ENCODE peak calls at places on chromosomes 16 and 17, in nine cellular contexts. O, S, H, Q, R, W, K, L and T are unnamed samples.

GRCh38 chr17:81345211-81346089 is 49.8 kb upstream of the BAHCC1 start:
- DNase-seq in L (peak), H (peak), R (peak), K (peak), S (peak), O (peak), W (no peak), Q (peak), T (peak)

GRCh38 chr17:13337864-13338371 is 263.8 kb downstream of the HS3ST3A1 start:
- DNase-seq in K (peak), R (peak), Q (no peak), O (peak), L (no peak), W (peak), H (peak), S (peak), T (peak)

GRCh38 chr17:64262422-64263260 is at the start of gene TEX2:
- DNase-seq in L (peak), O (no peak), H (peak), R (peak), K (peak), Q (peak), S (peak), W (no peak), T (peak)

GRCh38 chr17:64354824-64355535 is 35.7 kb downstream of the PECAM1 start:
- DNase-seq in O (peak), S (no peak), Q (no peak), K (no peak), W (no peak), H (peak), R (no peak), L (no peak), T (peak)

GRCh38 chr17:57534863-57535651 is 210.0 kb downstream of the CCDC182 start:
- DNase-seq in L (no peak), S (peak), O (no peak), H (no peak), W (no peak), Q (no peak), R (no peak), K (no peak), T (peak)

GRCh38 chr16:24935336-24935735 is 79.8 kb downstream of the ARHGAP17 start:
- DNase-seq in H (no peak), O (no peak), L (no peak), Q (no peak), S (no peak), W (no peak), K (no peak), R (no peak), T (no peak)

GRCh38 chr16:89106533-89107208 is 13.0 kb downstream of the ACSF3 start:
- DNase-seq in K (no peak), Q (no peak), S (no peak), H (no peak), L (no peak), O (no peak), R (no peak), W (no peak), T (no peak)

GRCh38 chr17:74736423-74737298 is at the start of gene RAB37:
- DNase-seq in O (no peak), K (peak), W (no peak), H (no peak), R (peak), L (peak), S (peak), Q (peak), T (peak)

GRCh38 chr17:76003915-76004314 is 3.3 kb downstream of the CDK3 start:
- DNase-seq in K (no peak), H (no peak), Q (no peak), W (no peak), O (no peak), S (no peak), L (no peak), R (no peak), T (no peak)

GRCh38 chr17:21453144-21453982 is 77.2 kb downstream of the KCNJ12 start:
- DNase-seq in S (peak), O (no peak), Q (no peak), L (no peak), W (no peak), R (no peak), K (no peak), H (no peak), T (no peak)

GRCh38 chr17:72345083-72345482 is 224.3 kb downstream of the SOX9 start:
- DNase-seq in H (no peak), S (no peak), R (no peak), Q (no peak), K (no peak), W (no peak), L (no peak), O (no peak), T (no peak)

GRCh38 chr17:37283414-37283961 is 92.3 kb upstream of the C17orf78 start:
- DNase-seq in Q (no peak), W (no peak), H (peak), L (no peak), O (peak), S (no peak), K (no peak), R (no peak), T (no peak)

GRCh38 chr17:52673791-52674190 is 515.3 kb upstream of the CA10 start:
- DNase-seq in R (no peak), S (no peak), Q (no peak), H (no peak), K (no peak), L (no peak), O (no peak), W (no peak), T (no peak)

GRCh38 chr17:62652251-62653001 is 25.0 kb downstream of the MRC2 start:
- DNase-seq in W (no peak), Q (peak), S (peak), H (peak), O (peak), L (peak), K (peak), R (peak), T (peak)

GRCh38 chr17:40472733-40473452 is 28.5 kb downstream of the TNS4 start:
- DNase-seq in O (peak), S (no peak), R (no peak), K (no peak), W (no peak), L (no peak), H (peak), Q (no peak), T (no peak)

GRCh38 chr17:37160940-37161339 is 212.2 kb downstream of the AATF start:
- DNase-seq in Q (no peak), S (no peak), H (peak), K (no peak), L (no peak), W (no peak), O (peak), R (no peak), T (peak)

GRCh38 chr17:4777969-4778760 is 6.5 kb downstream of the TM4SF5 start:
- DNase-seq in K (no peak), O (peak), H (no peak), W (no peak), S (no peak), R (no peak), L (no peak), Q (no peak), T (peak)

GRCh38 chr17:1000597-1001490 is 3.9 kb downstream of the TIMM22 start:
- DNase-seq in S (peak), H (peak), R (no peak), O (peak), L (no peak), K (no peak), W (no peak), Q (no peak), T (peak)

GRCh38 chr17:37662358-37662757 is 19.1 kb upstream of the DDX52 start:
- DNase-seq in W (no peak), H (no peak), S (no peak), Q (no peak), R (peak), L (no peak), O (no peak), K (peak), T (no peak)

GRCh38 chr17:47905221-47905733 is 9.2 kb downstream of the SP2 start:
- DNase-seq in K (peak), O (peak), R (peak), Q (no peak), L (peak), S (peak), W (peak), H (peak), T (peak)

GRCh38 chr16:69880640-69881133 is 70.4 kb upstream of the CLEC18A start:
- DNase-seq in H (peak), W (no peak), Q (no peak), S (no peak), K (no peak), L (no peak), R (no peak), O (peak), T (no peak)

GRCh38 chr16:89697161-89697615 is 4.3 kb downstream of the SPATA2L start:
- DNase-seq in Q (no peak), H (no peak), K (peak), S (peak), L (peak), O (no peak), R (no peak), W (no peak), T (no peak)

GRCh38 chr16:4176794-4177438 is 60.7 kb upstream of the ADCY9 start:
- DNase-seq in W (no peak), H (peak), K (peak), Q (no peak), O (peak), R (no peak), S (no peak), L (no peak), T (no peak)

GRCh38 chr16:21598676-21599157 is 660 bp upstream of the METTL9 start:
- DNase-seq in L (no peak), Q (no peak), R (no peak), H (no peak), W (no peak), K (no peak), S (peak), O (no peak), T (no peak)

GRCh38 chr17:19341641-19342610 is 20.6 kb downstream of the B9D1 start:
- DNase-seq in O (peak), L (no peak), R (no peak), H (peak), W (no peak), Q (no peak), S (peak), K (peak), T (peak)

GRCh38 chr17:19753661-19754463 is 5.8 kb upstream of the ALDH3A1 start:
- DNase-seq in S (peak), R (peak), W (no peak), H (no peak), K (no peak), L (peak), O (no peak), Q (no peak), T (no peak)

GRCh38 chr16:15924996-15925395 is 24.4 kb upstream of the ABCC1 start:
- DNase-seq in H (no peak), K (no peak), S (no peak), Q (no peak), L (no peak), R (no peak), W (no peak), O (no peak), T (no peak)

GRCh38 chr17:60154616-60155426 is 5.0 kb downstream of the CA4 start:
- DNase-seq in H (peak), O (peak), K (peak), R (no peak), S (no peak), Q (no peak), W (no peak), L (peak), T (peak)

GRCh38 chr16:30472328-30472942 is at the start of gene ITGAL:
- DNase-seq in L (peak), S (peak), H (no peak), W (no peak), Q (peak), O (no peak), K (no peak), R (no peak), T (no peak)

GRCh38 chr17:27494192-27495091 is 38.2 kb downstream of the KSR1 start:
- DNase-seq in K (peak), O (peak), L (peak), H (peak), S (peak), R (peak), Q (no peak), W (no peak), T (peak)

GRCh38 chr16:65070831-65071230 is 51.0 kb downstream of the CDH11 start:
- DNase-seq in L (no peak), S (peak), H (peak), O (peak), Q (no peak), W (peak), K (peak), R (no peak), T (peak)
- H3K27ac ChIP-seq in L (no peak), S (no peak), H (peak), O (peak), Q (no peak), W (peak), K (no peak), R (no peak), T (no peak)

GRCh38 chr17:44915727-44916058 is 393 bp upstream of the GFAP start:
- DNase-seq in H (no peak), K (no peak), O (no peak), Q (no peak), W (no peak), R (no peak), S (no peak), L (peak), T (no peak)

GRCh38 chr17:44914698-44915271 is 515 bp downstream of the GFAP start:
- DNase-seq in H (no peak), K (peak), S (no peak), O (no peak), L (peak), Q (no peak), W (no peak), R (no peak), T (no peak)

GRCh38 chr17:44914148-44914547 is 1.2 kb downstream of the GFAP start:
- DNase-seq in O (no peak), L (peak), W (no peak), K (no peak), H (no peak), S (no peak), Q (no peak), R (no peak), T (no peak)

GRCh38 chr17:44916059-44916780 is 920 bp upstream of the GFAP start:
- DNase-seq in S (no peak), H (no peak), K (no peak), W (no peak), Q (no peak), R (peak), O (no peak), L (peak), T (no peak)

GRCh38 chr17:44915321-44915726 is at the start of gene GFAP:
- DNase-seq in H (no peak), Q (no peak), L (peak), W (no peak), R (no peak), S (no peak), O (no peak), K (no peak), T (no peak)
- H3K27ac ChIP-seq in H (no peak), Q (no peak), L (no peak), W (no peak), R (no peak), S (no peak), O (no peak), K (peak), T (peak)

GRCh38 chr17:17018021-17018441 is 24.2 kb upstream of the MPRIP start:
- DNase-seq in K (peak), W (no peak), O (no peak), R (no peak), L (no peak), Q (no peak), S (no peak), H (no peak), T (no peak)
- H3K27ac ChIP-seq in K (no peak), W (no peak), O (no peak), R (no peak), L (peak), Q (no peak), S (no peak), H (no peak), T (no peak)

GRCh38 chr16:75102595-75102994 is 14.0 kb downstream of the LDHD start:
- DNase-seq in K (no peak), O (no peak), R (no peak), S (no peak), W (no peak), Q (no peak), H (no peak), L (no peak), T (no peak)

GRCh38 chr16:75103994-75104393 is 12.6 kb downstream of the LDHD start:
- DNase-seq in H (no peak), K (no peak), R (no peak), L (no peak), O (no peak), S (no peak), W (no peak), Q (no peak), T (no peak)

GRCh38 chr16:75105306-75106061 is 11.1 kb downstream of the LDHD start:
- DNase-seq in S (peak), O (peak), L (peak), H (peak), W (peak), K (peak), R (no peak), Q (no peak), T (no peak)

GRCh38 chr16:75106351-75107274 is 10.0 kb downstream of the LDHD start:
- DNase-seq in L (no peak), H (no peak), Q (no peak), K (no peak), R (no peak), W (no peak), O (no peak), S (no peak), T (no peak)

GRCh38 chr16:75104836-75105235 is 11.7 kb downstream of the LDHD start:
- DNase-seq in K (no peak), L (no peak), O (no peak), H (no peak), Q (no peak), S (no peak), R (no peak), W (no peak), T (no peak)
- H3K27ac ChIP-seq in K (no peak), L (peak), O (peak), H (no peak), Q (no peak), S (no peak), R (no peak), W (no peak), T (no peak)

DNA sequence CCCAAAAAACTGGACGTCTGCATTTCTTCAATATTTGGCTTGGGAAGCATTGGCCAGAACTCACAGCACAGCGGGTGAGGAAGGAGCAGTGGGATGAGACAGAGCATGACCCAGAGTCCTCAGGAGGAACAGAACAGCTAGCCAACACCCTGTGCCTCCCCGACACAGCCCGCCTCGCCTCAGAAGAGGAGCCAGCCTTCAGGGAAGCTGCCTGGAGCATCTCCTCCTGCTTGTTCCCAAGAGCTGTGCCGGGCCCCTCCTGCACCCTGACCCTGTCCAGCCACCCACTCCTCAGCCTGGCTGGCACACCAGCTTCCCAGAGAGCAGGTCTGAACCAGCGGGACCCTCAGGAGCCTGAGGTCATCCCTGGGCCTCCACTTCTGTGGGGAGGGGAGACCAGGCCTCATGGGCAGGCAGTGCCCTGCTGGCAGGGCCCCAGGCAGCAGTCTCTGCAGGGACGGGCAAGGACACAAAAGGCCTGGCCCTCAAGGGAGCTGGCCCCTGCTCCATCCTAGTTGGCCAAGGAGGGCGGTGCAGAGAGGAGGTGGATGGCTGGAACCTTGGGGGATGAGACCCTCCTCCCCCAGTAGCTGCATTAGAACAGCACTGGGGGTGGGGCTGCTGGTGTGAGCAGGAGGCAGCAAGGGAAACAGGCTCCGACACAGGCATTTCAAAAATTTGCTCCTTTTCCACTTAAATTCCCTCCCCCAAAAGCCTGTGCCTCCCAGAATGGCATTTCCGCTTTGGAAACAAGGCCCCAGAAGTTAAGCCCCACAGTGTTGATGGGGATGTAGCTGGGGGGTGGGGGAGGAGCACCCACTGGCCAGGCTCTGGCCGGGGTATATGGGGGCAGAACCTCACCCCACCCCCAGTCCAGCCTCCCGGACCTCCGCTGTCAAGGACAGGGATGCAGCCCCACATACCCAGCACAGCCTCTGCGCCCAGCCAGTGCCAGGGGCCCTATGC is 1.8 kb upstream of the BCAR1 start:
- DNase-seq in W (no peak), L (peak), O (peak), S (no peak), K (peak), H (peak), R (peak), Q (no peak), T (peak)
- H3K27ac ChIP-seq in W (peak), L (peak), O (peak), S (no peak), K (peak), H (peak), R (no peak), Q (no peak), T (peak)

GRCh38 chr17:77377836-77378235 is 237.1 kb downstream of the SEC14L1 start:
- DNase-seq in R (no peak), H (no peak), K (no peak), L (no peak), Q (no peak), O (no peak), W (no peak), S (peak), T (no peak)
- H3K27ac ChIP-seq in R (no peak), H (peak), K (no peak), L (peak), Q (no peak), O (peak), W (peak), S (peak), T (no peak)

GRCh38 chr16:74666010-74666421 is 661 bp downstream of the RFWD3 start:
- DNase-seq in K (no peak), Q (no peak), O (no peak), H (no peak), S (no peak), R (no peak), L (no peak), W (no peak), T (no peak)
- H3K27ac ChIP-seq in K (no peak), Q (peak), O (peak), H (peak), S (no peak), R (no peak), L (peak), W (no peak), T (peak)